ENCODE peak calls at places on chromosome 17, in six cellular contexts. Z is AG04450; P is iPS DF 6.9; J is CD8-positive, alpha-beta memory T cell; K is hepatocyte; B is neural progenitor cell. D is an unnamed sample.

GRCh38 chr17:51741447-51741846 is 417.1 kb downstream of the CA10 start:
- DNase-seq in Z (no peak), P (no peak), J (no peak), K (no peak), B (no peak), D (no peak)

GRCh38 chr17:47188266-47188665 is 829 bp downstream of the CDC27 start:
- DNase-seq in Z (no peak), P (no peak), J (no peak), K (no peak), B (no peak), D (no peak)

GRCh38 chr17:80970044-80970761 is 21.4 kb upstream of the CHMP6 start:
- DNase-seq in Z (no peak), P (no peak), J (peak), K (peak), B (peak), D (no peak)

GRCh38 chr17:30091771-30092170 is 24.8 kb upstream of the NSRP1 start:
- DNase-seq in Z (no peak), P (no peak), J (no peak), K (no peak), B (no peak), D (no peak)

GRCh38 chr17:21005803-21006202 is 37.0 kb downstream of the USP22 start:
- DNase-seq in Z (no peak), P (no peak), J (no peak), K (no peak), B (no peak), D (no peak)

GRCh38 chr17:61149862-61150362 is 249.7 kb upstream of the TBX2 start:
- DNase-seq in Z (no peak), P (no peak), J (no peak), K (no peak), B (no peak), D (no peak)

GRCh38 chr17:41480136-41480535 is 815 bp downstream of the KRT35 start:
- DNase-seq in Z (no peak), P (no peak), J (no peak), K (no peak), B (no peak), D (no peak)

GRCh38 chr17:58302919-58303551 is 22.3 kb upstream of the MPO start:
- DNase-seq in Z (no peak), P (no peak), J (peak), K (no peak), B (no peak), D (no peak)

GRCh38 chr17:44522883-44523671 is 19.9 kb upstream of the GPATCH8 start:
- DNase-seq in Z (no peak), P (no peak), J (peak), K (peak), B (peak), D (no peak)

GRCh38 chr17:72390675-72391501 is 270.1 kb downstream of the SOX9 start:
- DNase-seq in Z (no peak), P (no peak), J (no peak), K (no peak), B (no peak), D (peak)

GRCh38 chr17:3923466-3924190 is 7.4 kb upstream of the P2RX1 start:
- DNase-seq in Z (no peak), P (no peak), J (no peak), K (no peak), B (no peak), D (no peak)

GRCh38 chr17:68868708-68869107 is 86.5 kb downstream of the ABCA8 start:
- DNase-seq in Z (no peak), P (no peak), J (no peak), K (no peak), B (no peak), D (no peak)

GRCh38 chr17:21303441-21304065 is 19.0 kb downstream of the MAP2K3 start:
- DNase-seq in Z (no peak), P (no peak), J (peak), K (no peak), B (no peak), D (no peak)

GRCh38 chr17:77833769-77834168 is 124.7 kb upstream of the TNRC6C start:
- DNase-seq in Z (no peak), P (no peak), J (no peak), K (no peak), B (no peak), D (no peak)

GRCh38 chr17:77832180-77832560 is 126.3 kb upstream of the TNRC6C start:
- DNase-seq in Z (no peak), P (no peak), J (no peak), K (no peak), B (no peak), D (no peak)

GRCh38 chr17:77836557-77837041 is 121.9 kb upstream of the TNRC6C start:
- DNase-seq in Z (no peak), P (no peak), J (peak), K (no peak), B (no peak), D (peak)

GRCh38 chr17:77831497-77832179 is 126.9 kb upstream of the TNRC6C start:
- DNase-seq in Z (peak), P (no peak), J (no peak), K (no peak), B (peak), D (no peak)

DNA sequence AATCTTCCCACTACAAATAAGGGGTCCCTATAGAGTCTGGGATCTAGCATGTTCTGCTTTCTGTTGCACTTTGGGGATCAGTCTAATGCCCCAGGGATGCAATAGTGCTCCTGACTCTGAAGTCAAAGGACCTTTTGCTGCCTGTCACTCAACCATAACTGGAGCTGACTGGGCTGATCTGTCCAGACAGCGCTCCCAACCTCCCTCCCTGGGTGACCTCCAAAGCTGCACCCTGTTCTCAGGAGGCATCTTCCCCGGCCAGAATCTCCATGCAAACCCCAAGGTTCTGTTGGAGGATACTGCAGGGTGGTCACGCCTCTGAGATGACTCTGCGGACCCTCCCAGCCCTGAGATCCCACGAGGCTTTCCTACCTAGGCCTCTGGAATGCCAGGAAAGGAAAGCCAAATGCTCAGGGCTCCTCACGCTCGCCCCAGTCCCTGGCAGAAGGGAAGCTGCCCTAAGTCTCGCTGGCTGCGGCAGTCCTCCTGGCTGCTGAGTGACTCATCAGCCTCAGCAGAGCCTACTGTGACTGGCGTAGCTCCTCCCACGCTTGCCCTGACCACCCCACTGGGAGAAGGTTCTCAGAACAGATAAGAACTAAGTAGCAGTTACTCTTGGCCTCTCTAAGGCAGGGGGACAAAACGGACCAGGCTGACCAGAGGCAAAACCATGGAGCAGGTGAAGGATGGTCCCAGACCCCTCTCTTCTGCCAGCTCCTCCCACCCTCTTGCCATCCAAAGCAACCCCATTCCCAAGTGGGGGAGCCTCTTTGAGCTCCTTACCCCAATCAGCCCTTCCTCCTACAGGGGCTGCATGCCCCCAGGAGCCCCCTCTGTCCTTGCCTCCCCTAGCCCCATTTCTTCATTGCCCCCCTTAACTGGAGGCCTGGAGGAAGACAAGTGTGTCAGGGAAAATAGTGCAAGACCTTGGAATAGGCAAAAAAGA is 124.1 kb upstream of the TNRC6C start:
- DNase-seq in Z (peak), P (no peak), J (peak), K (peak), B (peak), D (no peak)
- H3K27ac ChIP-seq in Z (peak), P (no peak), J (peak), K (no peak), B (no peak), D (no peak)

GRCh38 chr17:1435326-1435725 is 20.7 kb downstream of the CRK start:
- DNase-seq in Z (no peak), P (no peak), J (no peak), K (no peak), B (no peak), D (no peak)

GRCh38 chr17:1440921-1441320 is 15.1 kb downstream of the CRK start:
- DNase-seq in Z (no peak), P (no peak), J (no peak), K (no peak), B (no peak), D (no peak)

GRCh38 chr17:1442187-1442586 is 13.8 kb downstream of the CRK start:
- DNase-seq in Z (no peak), P (no peak), J (no peak), K (no peak), B (no peak), D (no peak)

GRCh38 chr17:1434150-1434549 is 21.9 kb downstream of the CRK start:
- DNase-seq in Z (no peak), P (no peak), J (no peak), K (peak), B (no peak), D (no peak)

DNA sequence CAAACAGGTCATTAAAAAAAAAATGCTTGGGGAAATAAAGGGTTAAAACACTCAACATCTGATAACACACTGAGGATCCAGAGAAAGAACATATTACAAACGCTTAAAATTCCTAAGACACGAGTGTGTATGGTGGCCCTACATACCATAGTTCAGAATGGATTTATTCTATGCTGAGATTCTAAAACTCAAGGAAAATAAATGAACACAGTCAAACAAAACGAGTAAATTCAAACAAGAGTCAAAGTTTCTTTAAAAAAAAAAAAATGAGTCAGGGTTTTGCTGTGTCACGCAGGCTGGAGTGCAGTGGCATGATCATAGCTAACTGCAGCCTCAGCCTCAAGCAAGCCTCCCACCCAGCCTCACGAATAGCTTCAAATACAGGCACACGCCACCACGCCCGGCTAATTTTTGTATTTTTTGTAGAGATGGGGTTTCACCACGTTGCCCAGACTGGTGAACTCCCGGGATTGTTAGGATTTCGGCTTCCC is 17.4 kb downstream of the CRK start:
- DNase-seq in Z (peak), P (no peak), J (no peak), K (no peak), B (no peak), D (no peak)
- H3K27ac ChIP-seq in Z (peak), P (no peak), J (no peak), K (peak), B (no peak), D (no peak)

GRCh38 chr17:82449136-82449882 is 1.2 kb downstream of the CYBC1 start:
- DNase-seq in Z (no peak), P (no peak), J (peak), K (no peak), B (peak), D (no peak)
- H3K27ac ChIP-seq in Z (no peak), P (no peak), J (peak), K (no peak), B (no peak), D (no peak)

GRCh38 chr17:35313875-35314409 is 59.5 kb downstream of the SLFN11 start:
- DNase-seq in Z (no peak), P (no peak), J (peak), K (no peak), B (no peak), D (no peak)
- H3K27ac ChIP-seq in Z (no peak), P (no peak), J (peak), K (no peak), B (no peak), D (no peak)

GRCh38 chr17:37293770-37294169 is 82.0 kb upstream of the C17orf78 start:
- DNase-seq in Z (no peak), P (no peak), J (no peak), K (no peak), B (no peak), D (no peak)

GRCh38 chr17:37300683-37301082 is 75.1 kb upstream of the C17orf78 start:
- DNase-seq in Z (no peak), P (no peak), J (no peak), K (no peak), B (no peak), D (no peak)

GRCh38 chr17:37301288-37301687 is 74.5 kb upstream of the C17orf78 start:
- DNase-seq in Z (no peak), P (no peak), J (no peak), K (no peak), B (peak), D (peak)

GRCh38 chr17:37294888-37295287 is 80.9 kb upstream of the C17orf78 start:
- DNase-seq in Z (no peak), P (no peak), J (no peak), K (no peak), B (peak), D (no peak)

DNA sequence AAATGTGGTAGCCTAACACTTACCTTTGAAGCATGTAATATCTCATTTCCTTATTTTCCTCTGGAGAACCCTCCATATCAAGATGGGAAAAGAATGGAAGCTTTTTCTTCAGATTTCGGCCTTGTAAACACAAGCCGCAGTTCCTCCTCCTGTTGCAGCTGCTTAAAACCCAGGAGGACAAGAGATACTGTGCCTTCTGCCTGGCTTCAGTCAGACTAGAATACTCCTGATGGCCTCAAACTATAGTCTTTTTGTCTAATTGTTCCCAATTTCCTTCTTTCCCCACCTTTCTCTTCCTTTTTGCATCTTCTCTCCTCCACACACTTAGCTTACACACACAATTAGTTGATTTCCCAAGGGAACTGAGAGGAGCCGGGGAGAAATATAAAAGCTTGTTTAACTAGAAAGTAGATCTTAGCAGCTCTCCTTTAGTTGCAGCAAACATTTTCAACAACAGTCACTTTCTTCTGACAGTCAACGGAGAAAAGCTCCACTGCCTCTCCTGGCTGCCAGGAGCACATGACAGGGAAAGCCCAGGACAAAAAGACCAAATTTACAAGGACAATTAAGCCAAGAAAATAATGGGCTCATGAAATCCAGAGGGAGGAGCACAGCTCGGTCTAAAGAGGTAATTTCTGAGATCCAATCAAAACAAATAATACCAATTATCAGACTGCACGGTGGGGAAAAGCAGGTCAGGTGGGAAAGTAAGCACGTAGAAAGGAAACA is 76.4 kb upstream of the C17orf78 start:
- DNase-seq in Z (no peak), P (no peak), J (no peak), K (peak), B (peak), D (no peak)
- H3K27ac ChIP-seq in Z (no peak), P (no peak), J (no peak), K (peak), B (peak), D (peak)

DNA sequence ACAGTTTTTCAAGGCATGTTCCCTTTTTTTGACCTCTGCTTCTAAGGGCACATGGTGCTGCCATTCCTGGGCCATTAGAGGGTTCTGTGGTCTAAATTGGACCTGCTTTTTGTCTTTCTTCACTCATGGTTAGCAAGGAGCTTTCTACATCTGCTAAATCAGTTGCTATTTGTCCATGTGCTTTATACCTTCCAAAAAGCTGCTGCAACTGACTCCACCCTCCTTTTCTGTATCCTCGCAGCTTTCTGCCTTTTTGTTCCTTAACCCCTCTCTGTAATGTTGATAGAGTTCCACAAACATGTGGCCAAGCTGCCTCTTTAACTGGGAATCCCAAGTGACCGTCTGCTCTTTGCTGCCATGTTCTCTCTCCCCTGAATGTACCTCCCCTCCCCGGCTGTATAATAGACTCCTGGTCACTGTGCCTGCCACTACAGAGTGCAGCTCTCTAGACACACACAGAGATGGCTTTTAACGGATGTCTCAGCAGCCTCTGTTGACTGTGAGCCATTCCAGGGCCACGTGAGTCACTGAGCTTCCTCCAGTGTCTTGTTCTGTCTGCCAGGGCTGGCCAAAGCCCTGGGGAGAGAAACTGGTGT is 57.4 kb upstream of the TEKT3 start:
- DNase-seq in Z (no peak), P (no peak), J (no peak), K (peak), B (no peak), D (no peak)
- H3K27ac ChIP-seq in Z (peak), P (no peak), J (no peak), K (peak), B (no peak), D (no peak)

GRCh38 chr17:79931517-79932309 is 92.5 kb upstream of the CBX4 start:
- DNase-seq in Z (no peak), P (no peak), J (no peak), K (peak), B (no peak), D (no peak)

GRCh38 chr17:79933863-79934652 is 94.8 kb upstream of the CBX4 start:
- DNase-seq in Z (no peak), P (no peak), J (no peak), K (no peak), B (no peak), D (no peak)

GRCh38 chr17:79932907-79933306 is 93.7 kb upstream of the CBX4 start:
- DNase-seq in Z (no peak), P (no peak), J (no peak), K (no peak), B (no peak), D (no peak)

GRCh38 chr17:79930786-79931516 is 91.7 kb upstream of the CBX4 start:
- DNase-seq in Z (no peak), P (no peak), J (no peak), K (no peak), B (peak), D (no peak)

DNA sequence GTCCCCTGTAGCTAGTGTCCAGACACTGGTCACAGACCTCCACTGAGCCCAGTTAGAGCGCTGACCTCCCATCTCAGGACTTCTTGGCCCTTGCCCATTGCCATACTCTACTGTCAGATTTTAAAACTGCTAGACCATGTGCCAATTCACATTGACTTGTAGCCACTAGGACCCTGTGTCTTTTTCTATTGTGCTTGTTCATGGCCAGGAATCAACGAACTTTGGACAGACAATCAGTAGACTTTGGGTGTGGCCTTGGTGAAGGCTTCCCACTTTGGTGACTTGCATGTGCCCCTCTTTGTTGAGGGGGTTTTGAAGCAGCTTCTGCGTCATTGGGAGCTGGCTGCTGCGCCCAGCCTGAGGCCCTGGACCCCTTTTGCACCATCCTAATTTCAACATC is 93.2 kb upstream of the CBX4 start:
- DNase-seq in Z (no peak), P (no peak), J (no peak), K (no peak), B (no peak), D (no peak)
- H3K27ac ChIP-seq in Z (no peak), P (no peak), J (no peak), K (peak), B (no peak), D (no peak)

GRCh38 chr17:64658931-64659330 is 3.2 kb downstream of the SMURF2 start:
- DNase-seq in Z (no peak), P (no peak), J (no peak), K (no peak), B (no peak), D (no peak)

GRCh38 chr17:64653325-64653984 is 8.7 kb downstream of the SMURF2 start:
- DNase-seq in Z (no peak), P (no peak), J (no peak), K (no peak), B (no peak), D (no peak)

GRCh38 chr17:64653985-64654355 is 8.1 kb downstream of the SMURF2 start:
- DNase-seq in Z (no peak), P (no peak), J (no peak), K (no peak), B (no peak), D (no peak)

GRCh38 chr17:64657610-64658125 is 4.4 kb downstream of the SMURF2 start:
- DNase-seq in Z (no peak), P (no peak), J (no peak), K (no peak), B (no peak), D (no peak)

DNA sequence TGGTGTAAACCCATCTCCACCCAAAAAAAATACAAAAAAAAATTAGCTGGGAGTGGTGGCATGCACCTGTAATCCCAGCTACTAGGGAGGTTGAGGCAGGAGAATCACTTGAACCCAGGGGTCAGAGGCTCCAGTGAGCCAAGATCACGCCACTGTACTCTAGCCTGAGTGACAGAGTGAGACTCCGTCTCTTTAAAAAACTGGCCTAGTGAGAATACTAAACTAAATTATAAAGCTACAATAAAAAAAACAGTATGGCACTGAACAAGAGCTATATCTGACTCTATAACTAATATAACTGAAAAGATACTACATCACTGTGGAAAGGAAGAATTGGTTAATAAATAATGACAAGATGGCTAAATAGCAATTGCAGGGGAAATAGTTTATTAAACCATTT is 6.4 kb downstream of the SMURF2 start:
- DNase-seq in Z (no peak), P (no peak), J (no peak), K (no peak), B (no peak), D (no peak)
- H3K27ac ChIP-seq in Z (no peak), P (no peak), J (no peak), K (no peak), B (no peak), D (no peak)

D was measured in epithelial cell of prostate.